ENCODE peak calls at places on chromosomes 4 and X, in four cellular contexts. Z is NCI-H1092 treated with DMSO at 0.1 percent for 48 hours, A is Right ventricle myocardium superior, S is heart left ventricle. V is an unnamed sample.

GRCh38 chr4:36392049-36392448 is 110.6 kb downstream of the DTHD1 start:
- DNase-seq in Z (no peak), A (no peak), S (no peak), V (no peak)

GRCh38 chr4:7393491-7394183 is 41.1 kb downstream of the PSAPL1 start:
- DNase-seq in Z (no peak), A (no peak), S (peak), V (no peak)

GRCh38 chrX:97367149-97367548 is 483.4 kb downstream of the RPA4 start:
- DNase-seq in Z (peak), A (no peak), S (no peak), V (no peak)

GRCh38 chr4:140098481-140099132 is 55.4 kb downstream of the MAML3 start:
- DNase-seq in Z (no peak), A (no peak), S (peak), V (no peak)

GRCh38 chr4:102500371-102501175 is 586 bp upstream of the NFKB1 start:
- DNase-seq in Z (peak), A (peak), S (peak), V (peak)

GRCh38 chr4:11338990-11339782 is 89.5 kb downstream of the HS3ST1 start:
- DNase-seq in Z (peak), A (no peak), S (no peak), V (no peak)

GRCh38 chrX:17535229-17535628 is 160.2 kb downstream of the NHS start:
- DNase-seq in Z (peak), A (no peak), S (no peak), V (no peak)

GRCh38 chr4:103753868-103754653 is 34.3 kb upstream of the TACR3 start:
- DNase-seq in Z (no peak), A (no peak), S (no peak), V (no peak)

GRCh38 chr4:148954011-148954749 is 512.0 kb upstream of the NR3C2 start:
- DNase-seq in Z (no peak), A (no peak), S (no peak), V (no peak)

GRCh38 chrX:11899091-11899490 is 141.1 kb downstream of the MSL3 start:
- DNase-seq in Z (no peak), A (no peak), S (no peak), V (no peak)

GRCh38 chr4:94766856-94767255 is 9.1 kb downstream of the BMPR1B start:
- DNase-seq in Z (no peak), A (no peak), S (no peak), V (no peak)

GRCh38 chrX:11591712-11592351 is 73.9 kb downstream of the ARHGAP6 start:
- DNase-seq in Z (no peak), A (no peak), S (no peak), V (no peak)

GRCh38 chrX:130482871-130483270 is 81.1 kb downstream of the RBMX2 start:
- DNase-seq in Z (no peak), A (no peak), S (no peak), V (no peak)

GRCh38 chrX:40671126-40671525 is 23.8 kb upstream of the CXorf38 start:
- DNase-seq in Z (peak), A (no peak), S (no peak), V (no peak)

GRCh38 chr4:140187316-140187695 is 33.3 kb upstream of the MAML3 start:
- DNase-seq in Z (no peak), A (no peak), S (no peak), V (no peak)

GRCh38 chr4:140296871-140297570 is 76.4 kb upstream of the SCOC start:
- DNase-seq in Z (peak), A (no peak), S (no peak), V (no peak)

GRCh38 chrX:153900806-153901752 is 3.4 kb upstream of the AVPR2 start:
- DNase-seq in Z (peak), A (peak), S (peak), V (peak)

GRCh38 chrX:138723301-138723700 is 11.8 kb upstream of the FGF13 start:
- DNase-seq in Z (no peak), A (no peak), S (no peak), V (no peak)

GRCh38 chrX:2696698-2697215 is 5.7 kb downstream of the CD99 start:
- DNase-seq in Z (no peak), A (no peak), S (peak), V (peak)

GRCh38 chr4:35541888-35542213 is 702.5 kb downstream of the ARAP2 start:
- DNase-seq in Z (no peak), A (no peak), S (no peak), V (no peak)

GRCh38 chrX:30219372-30219771 is 4.0 kb downstream of the MAGEB2 start:
- DNase-seq in Z (no peak), A (no peak), S (no peak), V (no peak)

GRCh38 chr4:71417150-71417549 is 78.3 kb downstream of the SLC4A4 start:
- DNase-seq in Z (no peak), A (no peak), S (no peak), V (no peak)

GRCh38 chrX:8868906-8869305 is 67.7 kb upstream of the FAM9A start:
- DNase-seq in Z (no peak), A (no peak), S (no peak), V (no peak)

GRCh38 chr4:187108846-187109245 is 385.2 kb upstream of the FAT1 start:
- DNase-seq in Z (no peak), A (no peak), S (no peak), V (no peak)

GRCh38 chr4:143307536-143307935 is 29.1 kb upstream of the GAB1 start:
- DNase-seq in Z (no peak), A (no peak), S (no peak), V (no peak)

GRCh38 chr4:105197777-105198176 is 51.1 kb downstream of the TET2 start:
- DNase-seq in Z (no peak), A (no peak), S (no peak), V (no peak)

GRCh38 chrX:3195845-3196244 is 150.6 kb downstream of the MXRA5 start:
- DNase-seq in Z (no peak), A (no peak), S (no peak), V (no peak)

GRCh38 chr4:76579596-76580375 is 144.8 kb downstream of the SHROOM3 start:
- DNase-seq in Z (no peak), A (no peak), S (no peak), V (no peak)

GRCh38 chr4:117096886-117097285 is 11.5 kb upstream of the TRAM1L1 start:
- DNase-seq in Z (no peak), A (no peak), S (no peak), V (no peak)

GRCh38 chr4:2930821-2931764 is 32.1 kb downstream of the NOP14 start:
- DNase-seq in Z (peak), A (peak), S (no peak), V (no peak)

GRCh38 chrX:20237864-20238263 is 28.8 kb downstream of the RPS6KA3 start:
- DNase-seq in Z (no peak), A (no peak), S (no peak), V (no peak)

GRCh38 chr4:73698217-73698616 is 42.2 kb upstream of the CXCL8 start:
- DNase-seq in Z (no peak), A (no peak), S (no peak), V (no peak)

GRCh38 chr4:174681723-174682300 is 147.2 kb downstream of the GLRA3 start:
- DNase-seq in Z (no peak), A (no peak), S (no peak), V (no peak)

V was measured in naive thymus-derived CD4-positive, alpha-beta T cell.